ENCODE peak calls at places on chromosomes 16 and 17, in four cellular contexts. T is A549, P is GM12878, X is SK-N-SH. R is an unnamed sample.

GRCh38 chr17:69474171-69474831 is 59.8 kb downstream of the MAP2K6 start:
- DNase-seq in X (no peak), P (no peak), T (no peak), R (no peak)

GRCh38 chr16:73126453-73126853 is 78.5 kb upstream of the ZFHX3 start:
- DNase-seq in T (no peak), X (no peak), P (no peak), R (peak; percentile 45)

GRCh38 chr17:79299349-79299748 is 224.7 kb downstream of the ENGASE start:
- DNase-seq in X (no peak), P (no peak), T (no peak), R (no peak)

GRCh38 chr17:44362056-44362355 is 1.6 kb downstream of the FAM171A2 start:
- DNase-seq in P (no peak), T (no peak), X (peak; percentile 50), R (no peak)

GRCh38 chr17:3772764-3773163 is 28.2 kb downstream of the ITGAE start:
- DNase-seq in P (no peak), X (no peak), T (no peak), R (peak; percentile 69)

GRCh38 chr17:21028192-21028591 is 14.6 kb downstream of the USP22 start:
- DNase-seq in X (no peak), P (no peak), T (no peak), R (no peak)

GRCh38 chr17:73308017-73308823 is 3.6 kb downstream of the CDC42EP4 start:
- DNase-seq in T (peak; percentile 92), P (no peak), X (no peak), R (peak; percentile 91)

GRCh38 chr16:30063893-30064745 is 1.4 kb upstream of the ALDOA start:
- DNase-seq in X (peak; percentile 76), T (peak; percentile 73), P (peak; percentile 53), R (peak; percentile 84)

GRCh38 chr16:71249399-71249798 is 18.9 kb upstream of the HYDIN start:
- DNase-seq in X (no peak), P (no peak), T (no peak), R (no peak)

GRCh38 chr17:33653389-33653788 is 360.3 kb upstream of the ASIC2 start:
- DNase-seq in P (no peak), T (no peak), X (no peak), R (no peak)

GRCh38 chr17:37050905-37051304 is 102.2 kb downstream of the AATF start:
- DNase-seq in T (no peak), X (no peak), P (no peak), R (no peak)

GRCh38 chr16:70018254-70018653 is 67.1 kb downstream of the CLEC18A start:
- DNase-seq in X (peak; percentile 43), P (peak; percentile 3), T (peak; percentile 10), R (peak; percentile 80)
- TF ChIP-seq CTCF in X (peak; percentile 28), P (peak; percentile 7), T (no peak), R (peak; percentile 47)

GRCh38 chr17:67375761-67376160 is 1.3 kb upstream of the PITPNC1 start:
- DNase-seq in X (no peak), T (no peak), P (no peak), R (no peak)

GRCh38 chr17:67375054-67375427 is 2.0 kb upstream of the PITPNC1 start:
- DNase-seq in X (no peak), P (no peak), T (no peak), R (no peak)

GRCh38 chr17:67377727-67378443 is 804 bp downstream of the PITPNC1 start:
- DNase-seq in T (peak; percentile 58), P (no peak), X (peak; percentile 88), R (no peak)

GRCh38 chr17:67376892-67377726 is at the start of gene PITPNC1:
- DNase-seq in X (peak; percentile 94), T (peak; percentile 86), P (no peak), R (peak; percentile 76)

DNA sequence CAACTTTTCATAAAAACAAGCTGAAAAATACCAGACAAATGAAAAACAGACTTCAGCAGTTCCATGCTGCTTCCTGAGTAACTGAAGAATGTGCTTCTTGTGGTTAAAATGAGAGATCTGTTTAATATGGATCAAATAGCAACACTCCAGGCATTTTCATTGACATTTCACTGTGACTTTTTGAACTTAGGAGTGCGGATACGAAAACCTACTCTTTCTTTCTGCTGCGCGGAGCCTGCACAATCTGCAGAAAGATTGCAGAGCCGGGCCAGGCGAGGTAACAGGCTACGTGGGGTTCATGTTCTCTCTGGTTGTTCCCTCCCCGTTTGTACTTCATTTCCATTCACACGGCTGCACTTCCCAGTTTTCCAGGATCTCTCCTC is 581 bp upstream of the PITPNC1 start:
- DNase-seq in P (no peak), T (peak; percentile 19), X (no peak), R (no peak)
- TF ChIP-seq PBX3 in P (no peak), T (no peak), X (peak; percentile 90), R (no peak)

GRCh38 chr16:86018487-86018886 is 119.5 kb downstream of the IRF8 start:
- DNase-seq in X (no peak), T (no peak), P (no peak), R (no peak)
- TF ChIP-seq EP300 in X (no peak), T (no peak), P (peak; percentile 76), R (no peak)

GRCh38 chr16:85441189-85441889 is 171.8 kb upstream of the GSE1 start:
- DNase-seq in P (no peak), X (no peak), T (no peak), R (peak; percentile 71)
- TF ChIP-seq CTCF in P (peak; percentile 55), X (no peak), T (peak; percentile 41), R (peak; percentile 85)

GRCh38 chr16:3597226-3597625 is 14.2 kb downstream of the SLX4 start:
- DNase-seq in X (no peak), P (no peak), T (no peak), R (no peak)

GRCh38 chr16:3599121-3599520 is 12.3 kb downstream of the SLX4 start:
- DNase-seq in T (no peak), P (no peak), X (no peak), R (peak; percentile 18)

GRCh38 chr16:3596101-3596861 is 15.1 kb downstream of the SLX4 start:
- DNase-seq in T (no peak), X (no peak), P (no peak), R (peak; percentile 94)

GRCh38 chr16:3598236-3598635 is 13.2 kb downstream of the SLX4 start:
- DNase-seq in T (no peak), X (no peak), P (no peak), R (no peak)

DNA sequence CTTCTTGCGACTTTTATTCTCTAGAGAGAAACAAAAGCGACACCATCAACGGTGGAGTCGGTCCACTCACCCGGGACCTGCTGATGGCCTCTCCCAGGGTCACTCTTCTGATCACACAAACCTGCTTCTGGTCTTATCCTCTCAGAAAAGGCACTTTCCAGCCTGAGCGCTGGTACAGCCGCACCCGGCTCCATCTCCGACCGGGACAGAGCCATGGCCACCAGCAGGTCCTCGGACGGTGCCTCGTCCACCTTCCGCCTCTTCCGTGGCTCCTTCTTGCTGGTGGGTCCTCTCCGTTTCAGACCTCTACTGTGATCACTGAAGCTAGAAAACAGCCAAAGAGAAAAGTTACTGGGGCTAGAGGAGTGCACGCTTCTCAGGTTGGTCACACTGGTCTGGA is 13.7 kb downstream of the SLX4 start:
- DNase-seq in X (no peak), P (no peak), T (no peak), R (no peak)
- TF ChIP-seq PBX3 in X (no peak), P (no peak), T (no peak), R (no peak)

GRCh38 chr16:58021661-58022551 is 3.6 kb upstream of the MMP15 start:
- DNase-seq in T (no peak), X (peak; percentile 11), P (no peak), R (no peak)
- TF ChIP-seq EP300 in T (no peak), X (no peak), P (no peak), R (no peak)

DNA sequence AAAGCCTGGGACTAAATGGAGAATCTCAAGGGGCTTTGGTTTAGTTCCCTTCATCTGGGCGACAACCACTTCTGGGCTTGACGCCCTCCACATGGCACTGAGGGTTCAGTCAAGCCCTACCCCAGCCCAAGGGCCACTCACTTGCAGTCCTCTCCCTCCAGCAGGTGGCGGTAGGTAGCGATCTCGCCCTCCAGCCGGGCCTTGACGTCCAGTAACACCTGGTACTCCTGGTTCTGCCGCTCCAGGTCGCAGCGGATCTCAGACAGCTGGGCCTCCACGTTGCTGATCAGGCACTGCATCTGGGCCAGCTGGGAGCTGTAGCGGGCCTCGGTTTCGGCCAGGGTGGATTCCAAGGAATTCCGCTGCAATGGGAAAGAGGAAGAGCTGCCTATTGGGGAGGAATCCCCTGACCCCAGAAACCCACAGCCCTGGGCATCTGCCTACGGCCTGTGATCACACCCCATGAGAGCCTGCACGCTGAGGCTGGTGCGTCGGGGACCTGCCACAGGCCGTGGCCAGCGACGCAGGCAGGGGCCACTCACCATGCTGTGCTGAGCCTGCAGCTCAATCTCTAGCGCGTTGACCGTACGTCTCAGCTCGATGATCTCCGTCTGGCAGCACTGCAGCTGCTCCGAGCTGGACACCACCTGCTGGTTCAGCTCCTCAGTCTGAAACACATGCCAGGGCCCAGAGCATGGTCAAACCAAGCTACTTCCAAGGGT is 2.7 kb downstream of the KRT36 start:
- DNase-seq in T (no peak), P (no peak), X (peak; percentile 40), R (peak; percentile 42)
- TF ChIP-seq CTCF in T (peak; percentile 45), P (peak; percentile 34), X (peak; percentile 45), R (peak; percentile 80)

DNA sequence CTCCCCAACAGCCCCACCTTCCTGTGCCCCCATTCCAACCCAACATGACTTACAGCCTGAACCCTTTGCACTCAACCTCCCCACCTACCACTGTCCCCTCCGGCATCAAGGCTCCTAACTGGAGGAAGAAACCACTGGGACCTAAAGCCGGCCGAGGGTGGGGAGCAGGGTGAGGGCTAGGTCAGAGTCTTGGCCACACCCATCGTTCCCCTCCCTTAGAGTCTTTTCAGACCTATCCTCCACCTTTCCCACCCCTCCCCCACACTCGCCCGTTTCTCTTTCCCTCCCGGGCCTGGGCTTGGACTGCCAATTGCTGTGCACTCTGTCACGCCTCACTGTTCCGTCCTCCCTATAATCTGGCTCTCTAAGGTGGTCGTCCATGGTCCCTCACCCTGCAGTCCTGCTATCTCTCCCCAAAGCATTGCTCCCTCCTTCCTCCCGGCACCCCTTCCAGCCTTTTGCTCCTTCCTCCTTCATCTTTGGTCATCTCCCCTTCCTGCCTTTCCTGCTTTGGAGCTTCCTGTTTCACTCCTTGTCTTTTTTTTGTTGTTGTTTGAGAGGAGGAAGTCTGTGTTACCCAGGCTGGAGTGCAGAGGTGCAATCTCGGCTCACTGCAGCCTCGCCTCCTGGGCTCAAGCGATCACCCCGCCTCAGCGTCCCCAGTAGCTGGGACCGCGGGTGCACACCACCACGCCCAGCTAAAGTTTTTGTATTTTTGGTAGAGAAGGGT is 958 bp upstream of the CLDN7 start:
- DNase-seq in P (no peak), X (peak; percentile 43), T (no peak), R (no peak)
- TF ChIP-seq PBX3 in P (no peak), X (no peak), T (no peak), R (no peak)

DNA sequence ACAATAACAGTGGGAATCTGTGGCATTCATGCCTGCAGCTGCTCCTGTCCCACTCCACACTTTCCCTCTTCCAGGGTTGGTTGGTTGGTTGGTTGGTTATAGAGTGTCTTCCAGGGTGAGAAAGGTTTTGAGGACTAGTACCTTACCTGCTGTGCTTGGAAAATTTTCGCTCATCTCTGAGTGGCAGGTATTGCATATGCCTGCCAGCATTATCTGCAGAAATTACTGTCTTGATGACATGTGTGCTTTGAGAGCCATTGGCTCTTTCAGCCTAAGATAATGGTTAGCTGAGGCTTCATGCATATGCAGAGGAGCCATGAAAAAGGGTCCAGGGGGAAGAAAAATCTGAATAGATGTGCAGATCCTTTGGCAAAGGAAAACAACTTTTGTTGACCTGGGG is 131.8 kb downstream of the BCAS3 start:
- DNase-seq in T (no peak), X (no peak), P (no peak), R (no peak)
- TF ChIP-seq EP300 in T (no peak), X (no peak), P (no peak), R (no peak)

DNA sequence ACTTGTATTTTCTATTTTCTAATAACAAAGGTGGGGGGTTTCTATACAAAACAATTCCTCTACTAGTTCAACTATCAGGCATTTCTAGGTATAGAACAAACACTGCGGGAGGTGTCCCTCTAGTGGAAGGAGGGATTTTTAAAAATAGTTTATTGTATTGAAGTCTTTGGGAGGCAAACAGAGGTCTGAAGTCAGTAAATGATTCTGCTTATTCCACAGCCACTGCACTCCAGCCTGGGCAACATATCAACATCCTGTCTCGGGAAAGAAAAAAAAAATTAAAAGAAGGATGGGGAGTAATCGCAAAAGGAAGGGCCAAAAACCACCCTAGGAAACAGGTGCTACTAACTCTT is 648 bp upstream of the ERCC4 start:
- DNase-seq in P (no peak), X (peak; percentile 40), T (peak; percentile 40), R (peak; percentile 70)
- TF ChIP-seq CTCF in P (peak; percentile 50), X (no peak), T (no peak), R (no peak)